ENCODE peak calls at places on chromosomes 7 and 10, in four cellular contexts. I is anterior cingulate cortex, M is left lobe of liver, D is fibroblast of pulmonary artery. S is an unnamed sample.

GRCh38 chr7:46072722-46073121 is 151.7 kb upstream of the IGFBP3 start:
- DNase-seq in I (no peak), M (no peak), D (peak), S (no peak)

GRCh38 chr7:33392143-33392542 is 262.8 kb downstream of the BBS9 start:
- DNase-seq in I (no peak), M (no peak), D (no peak), S (no peak)

GRCh38 chr10:132304756-132305509 is 2.8 kb downstream of the STK32C start:
- DNase-seq in I (no peak), M (no peak), D (no peak), S (no peak)

GRCh38 chr7:41824284-41824683 is 121.4 kb upstream of the INHBA start:
- DNase-seq in I (no peak), M (no peak), D (peak), S (no peak)

GRCh38 chr10:79069325-79070090 is 742 bp downstream of the ZMIZ1 start:
- DNase-seq in I (no peak), M (peak), D (peak), S (no peak)

GRCh38 chr10:112988839-112989406 is 38.9 kb downstream of the TCF7L2 start:
- DNase-seq in I (no peak), M (no peak), D (no peak), S (no peak)

GRCh38 chr7:123769371-123769770 is 20.6 kb upstream of the WASL start:
- DNase-seq in I (no peak), M (no peak), D (peak), S (no peak)

GRCh38 chr7:27207348-27207985 is 7.6 kb upstream of the HOXA13 start:
- DNase-seq in I (no peak), M (peak), D (no peak), S (no peak)

GRCh38 chr10:50594012-50594411 is 29.7 kb downstream of the SGMS1 start:
- DNase-seq in I (no peak), M (no peak), D (peak), S (no peak)

GRCh38 chr10:14880201-14880600 is 1.5 kb downstream of the SUV39H2 start:
- DNase-seq in I (no peak), M (no peak), D (peak), S (no peak)

GRCh38 chr10:89275383-89275782 is 23.8 kb upstream of the LIPA start:
- DNase-seq in I (no peak), M (no peak), D (no peak), S (no peak)

GRCh38 chr7:132328047-132328620 is 248.1 kb downstream of the PLXNA4 start:
- DNase-seq in I (no peak), M (no peak), D (no peak), S (no peak)

GRCh38 chr7:28623863-28624262 is 211.5 kb downstream of the CREB5 start:
- DNase-seq in I (no peak), M (no peak), D (no peak), S (no peak)

GRCh38 chr10:121077331-121077730 is 226.2 kb downstream of the WDR11 start:
- DNase-seq in I (no peak), M (no peak), D (peak), S (no peak)

GRCh38 chr7:1535695-1536094 is 5.2 kb downstream of the MAFK start:
- DNase-seq in I (no peak), M (peak), D (no peak), S (no peak)

GRCh38 chr10:88542522-88542921 is 40.6 kb downstream of the RNLS start:
- DNase-seq in I (no peak), M (no peak), D (no peak), S (no peak)

GRCh38 chr10:30103595-30104310 is 44.4 kb upstream of the JCAD start:
- DNase-seq in I (no peak), M (no peak), D (no peak), S (no peak)

GRCh38 chr10:71301371-71301916 is 17.6 kb upstream of the SLC29A3 start:
- DNase-seq in I (no peak), M (no peak), D (no peak), S (no peak)

GRCh38 chr7:129644634-129645230 is 33.2 kb downstream of the NRF1 start:
- DNase-seq in I (no peak), M (no peak), D (peak), S (no peak)

GRCh38 chr7:31935115-31935514 is 135.1 kb downstream of the PDE1C start:
- DNase-seq in I (no peak), M (no peak), D (no peak), S (no peak)

GRCh38 chr7:40945788-40946187 is 757.1 kb downstream of the INHBA start:
- DNase-seq in I (no peak), M (no peak), D (no peak), S (no peak)

GRCh38 chr7:65746398-65746669 is 126.5 kb upstream of the VKORC1L1 start:
- DNase-seq in I (no peak), M (no peak), D (peak), S (no peak)

GRCh38 chr7:33719059-33719581 is 186.2 kb upstream of the BMPER start:
- DNase-seq in I (no peak), M (no peak), D (peak), S (no peak)

GRCh38 chr7:134315679-134316538 is 821 bp downstream of the SLC35B4 start:
- DNase-seq in I (no peak), M (no peak), D (peak), S (peak)

GRCh38 chr10:125009580-125010235 is 67.8 kb downstream of the ZRANB1 start:
- DNase-seq in I (no peak), M (no peak), D (no peak), S (no peak)

GRCh38 chr10:15898046-15898445 is 37.7 kb upstream of the MINDY3 start:
- DNase-seq in I (no peak), M (no peak), D (peak), S (no peak)

GRCh38 chr10:101331960-101332359 is 22.0 kb upstream of the BTRC start:
- DNase-seq in I (no peak), M (no peak), D (no peak), S (no peak)